ENCODE peak calls at places on chromosome 2, in nine cellular contexts. J, V, G, K, T, R, E, Y and F are unnamed samples. For H3K36me3, the result is how much of the 10 kb centered on the place peaks cover.

GRCh38 chr2:20629181-20629580 is 21.7 kb downstream of the HS1BP3 start:
- DNase-seq in K (no peak), E (no peak), G (no peak), Y (no peak), T (no peak), J (no peak), R (no peak), V (no peak), F (no peak)

GRCh38 chr2:42424033-42424432 is 63.0 kb upstream of the COX7A2L start:
- DNase-seq in R (no peak), K (peak), T (peak), J (no peak), E (no peak), Y (no peak), V (peak), G (no peak), F (no peak)

GRCh38 chr2:36178384-36178783 is 177.2 kb upstream of the CRIM1 start:
- DNase-seq in T (no peak), R (no peak), V (no peak), Y (no peak), K (no peak), G (no peak), E (no peak), J (no peak), F (no peak)

GRCh38 chr2:183070942-183071844 is 7.4 kb upstream of the DUSP19 start:
- DNase-seq in Y (peak), T (peak), V (no peak), K (peak), R (no peak), G (peak), E (no peak), J (no peak), F (peak)

GRCh38 chr2:118530976-118531375 is 316.5 kb downstream of the EN1 start:
- DNase-seq in T (peak), V (no peak), R (no peak), Y (no peak), G (no peak), J (no peak), K (no peak), E (no peak), F (no peak)

GRCh38 chr2:15811367-15811766 is 129.0 kb upstream of the MYCN start:
- DNase-seq in G (no peak), R (peak), J (no peak), K (no peak), E (no peak), Y (no peak), V (no peak), T (no peak), F (no peak)

GRCh38 chr2:126419403-126419802 is 236.6 kb upstream of the GYPC start:
- DNase-seq in J (no peak), Y (no peak), R (no peak), E (no peak), G (no peak), V (no peak), T (no peak), K (no peak), F (no peak)

GRCh38 chr2:199463000-199463692 is 5.4 kb upstream of the SATB2 start:
- DNase-seq in R (peak), G (peak), K (peak), J (peak), E (no peak), Y (peak), V (peak), T (peak), F (peak)

GRCh38 chr2:240733803-240734495 is 42.3 kb downstream of the AQP12A start:
- DNase-seq in E (no peak), G (no peak), Y (no peak), J (no peak), R (no peak), V (no peak), K (no peak), T (no peak), F (no peak)

GRCh38 chr2:169619946-169620345 is 35.8 kb downstream of the PPIG start:
- DNase-seq in R (no peak), V (no peak), G (no peak), T (peak), E (no peak), Y (no peak), K (no peak), J (no peak), F (no peak)
- H3K36me3 ChIP-seq in R (half or more), V (half or more), G (half or more), T (under half), E (under half), Y (half or more), K (under half), J (under half), F (under half)

GRCh38 chr2:174568425-174568824 is 29.2 kb downstream of the WIPF1 start:
- DNase-seq in R (no peak), G (no peak), Y (no peak), E (no peak), T (no peak), V (no peak), J (no peak), K (no peak), F (no peak)

GRCh38 chr2:174571669-174572323 is 25.8 kb downstream of the WIPF1 start:
- DNase-seq in G (no peak), R (no peak), K (no peak), V (no peak), J (no peak), T (no peak), E (no peak), Y (no peak), F (no peak)

GRCh38 chr2:174572556-174572955 is 25.0 kb downstream of the WIPF1 start:
- DNase-seq in V (no peak), J (no peak), G (no peak), R (no peak), T (no peak), E (no peak), K (no peak), Y (no peak), F (no peak)

GRCh38 chr2:174573621-174574081 is 24.0 kb downstream of the WIPF1 start:
- DNase-seq in Y (peak), J (no peak), K (no peak), V (no peak), E (no peak), G (no peak), R (no peak), T (no peak), F (no peak)

GRCh38 chr2:174570325-174570958 is 27.2 kb downstream of the WIPF1 start:
- DNase-seq in E (no peak), R (no peak), G (no peak), V (no peak), T (no peak), J (no peak), K (no peak), Y (no peak), F (no peak)
- H3K36me3 ChIP-seq in E (under half), R (half or more), G (under half), V (half or more), T (under half), J (half or more), K (under half), Y (half or more), F (under half)

GRCh38 chr2:215420471-215420935 is 15.4 kb downstream of the FN1 start:
- DNase-seq in R (no peak), K (no peak), J (no peak), E (no peak), G (no peak), V (no peak), T (peak), Y (no peak), F (no peak)
- H3K36me3 ChIP-seq in R (half or more), K (half or more), J (half or more), E (half or more), G (under half), V (half or more), T (half or more), Y (half or more), F (under half)

GRCh38 chr2:72138921-72139381 is 8.7 kb downstream of the CYP26B1 start:
- DNase-seq in Y (peak), R (no peak), K (no peak), T (no peak), V (no peak), J (no peak), G (peak), E (no peak), F (peak)
- H3K36me3 ChIP-seq in Y (under half), R (under half), K (under half), T (under half), V (under half), J (under half), G (under half), E (under half), F (under half)

GRCh38 chr2:222000326-222000725 is 298.5 kb downstream of the PAX3 start:
- DNase-seq in Y (no peak), G (no peak), J (no peak), V (peak), K (peak), R (no peak), E (no peak), T (peak), F (no peak)

GRCh38 chr2:221997100-221997499 is 301.7 kb downstream of the PAX3 start:
- DNase-seq in R (no peak), G (no peak), Y (no peak), K (peak), T (peak), V (peak), E (peak), J (no peak), F (no peak)

GRCh38 chr2:221997683-221998082 is 301.1 kb downstream of the PAX3 start:
- DNase-seq in V (no peak), Y (no peak), E (no peak), G (no peak), K (peak), R (no peak), T (no peak), J (no peak), F (no peak)

GRCh38 chr2:221999702-222000101 is 299.1 kb downstream of the PAX3 start:
- DNase-seq in E (no peak), K (peak), J (no peak), R (no peak), Y (no peak), T (peak), V (peak), G (no peak), F (peak)

GRCh38 chr2:221994926-221995325 is 303.9 kb downstream of the PAX3 start:
- DNase-seq in T (no peak), E (no peak), K (no peak), V (no peak), G (no peak), J (no peak), R (no peak), Y (no peak), F (no peak)
- H3K36me3 ChIP-seq in T (under half), E (under half), K (under half), V (under half), G (under half), J (under half), R (under half), Y (under half), F (under half)